ENCODE peak calls at places on chromosomes 16 and 17, in four cellular contexts. X, M, G and L are unnamed samples.

GRCh38 chr16:88380099-88380498 is 2.7 kb upstream of the ZNF469 start:
- DNase-seq in G (no peak), M (no peak), X (no peak), L (no peak)

GRCh38 chr17:59572301-59572924 is 7.0 kb downstream of the DHX40 start:
- DNase-seq in M (no peak), X (no peak), G (no peak), L (no peak)

GRCh38 chr17:58183514-58183913 is 9.0 kb upstream of the EPX start:
- DNase-seq in G (no peak), M (no peak), X (no peak), L (no peak)

GRCh38 chr16:54447606-54448440 is 161.2 kb upstream of the IRX3 start:
- DNase-seq in X (peak), G (no peak), M (no peak), L (peak)

GRCh38 chr16:1979271-1980025 is 1.8 kb downstream of the NOXO1 start:
- DNase-seq in M (no peak), X (no peak), G (no peak), L (peak)

GRCh38 chr16:90001761-90002503 is 17.3 kb downstream of the DBNDD1 start:
- DNase-seq in M (no peak), X (no peak), G (no peak), L (no peak)

GRCh38 chr17:48429638-48430586 is at the start of gene SKAP1:
- DNase-seq in M (no peak), G (no peak), X (no peak), L (no peak)

GRCh38 chr17:61517265-61517664 is 65.0 kb downstream of the TBX4 start:
- DNase-seq in M (no peak), G (no peak), X (no peak), L (no peak)

GRCh38 chr17:59893617-59894100 is 738 bp downstream of the RPS6KB1 start:
- DNase-seq in X (peak), G (no peak), M (no peak), L (no peak)

GRCh38 chr17:42255425-42255810 is 20.8 kb downstream of the STAT5B start:
- DNase-seq in X (no peak), M (no peak), G (no peak), L (no peak)

GRCh38 chr17:73782641-73783381 is 138.6 kb upstream of the SDK2 start:
- DNase-seq in M (no peak), X (no peak), G (peak), L (no peak)

GRCh38 chr17:38967290-38967738 is at the start of gene FBXO47:
- DNase-seq in G (no peak), X (peak), M (peak), L (peak)

GRCh38 chr16:78770353-78771091 is 671.1 kb downstream of the WWOX start:
- DNase-seq in M (no peak), X (peak), G (no peak), L (no peak)

GRCh38 chr16:15518412-15519351 is 84.3 kb downstream of the BMERB1 start:
- DNase-seq in G (no peak), X (peak), M (peak), L (no peak)

GRCh38 chr16:78002915-78003538 is 19.3 kb upstream of the CLEC3A start:
- DNase-seq in M (peak), X (peak), G (peak), L (peak)

GRCh38 chr16:86584071-86584685 is 5.8 kb downstream of the FOXL1 start:
- DNase-seq in G (no peak), M (no peak), X (no peak), L (no peak)

GRCh38 chr16:31404353-31405064 is 11.4 kb downstream of the ITGAD start:
- DNase-seq in X (peak), G (peak), M (no peak), L (no peak)

GRCh38 chr17:41176744-41177387 is 1.2 kb downstream of the KRTAP4-2 start:
- DNase-seq in G (no peak), X (no peak), M (no peak), L (no peak)

GRCh38 chr16:75343311-75343710 is 90.0 kb downstream of the CFDP1 start:
- DNase-seq in G (no peak), X (no peak), M (no peak), L (no peak)

GRCh38 chr17:78764871-78765270 is 17.2 kb downstream of the CYTH1 start:
- DNase-seq in M (no peak), X (no peak), G (no peak), L (no peak)
- H3K27ac ChIP-seq in M (no peak), X (no peak), G (no peak), L (no peak)

DNA sequence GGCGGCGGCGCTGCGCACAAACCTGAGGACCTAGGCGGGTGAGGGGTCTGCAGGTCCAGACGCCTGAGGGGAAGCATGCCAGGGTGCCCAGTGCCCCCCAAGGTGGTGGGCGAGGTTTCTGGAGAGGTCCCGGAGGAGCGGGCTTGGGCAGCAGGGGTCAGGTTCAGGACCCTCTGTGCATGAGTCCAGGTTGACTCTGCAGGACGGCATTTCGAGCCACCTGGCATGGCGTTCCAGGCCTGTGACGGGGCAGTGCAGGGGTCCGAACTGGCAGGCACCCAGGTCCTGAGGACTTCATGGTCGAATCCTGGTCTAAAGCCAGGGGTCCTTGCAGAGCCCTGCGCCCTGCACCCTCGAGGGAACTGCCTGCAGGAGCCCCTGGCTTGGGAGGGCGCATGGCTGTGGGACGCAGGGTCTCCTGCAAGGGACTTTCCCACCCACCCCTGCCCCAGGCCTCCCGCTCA is 3.5 kb downstream of the SLC16A3 start:
- DNase-seq in G (no peak), X (no peak), M (no peak), L (no peak)
- H3K27ac ChIP-seq in G (peak), X (peak), M (no peak), L (no peak)

GRCh38 chr17:50533185-50533584 is 650 bp downstream of the EPN3 start:
- DNase-seq in X (no peak), M (no peak), G (no peak), L (no peak)

GRCh38 chr17:50534222-50534978 is 1.9 kb downstream of the EPN3 start:
- DNase-seq in M (no peak), X (peak), G (peak), L (no peak)

GRCh38 chr17:50532452-50533024 is at the start of gene EPN3:
- DNase-seq in X (no peak), G (peak), M (no peak), L (no peak)

GRCh38 chr17:50534979-50535326 is 2.4 kb downstream of the EPN3 start:
- DNase-seq in M (no peak), G (no peak), X (no peak), L (no peak)

GRCh38 chr17:50533720-50534148 is 1.2 kb downstream of the EPN3 start:
- DNase-seq in M (no peak), G (no peak), X (no peak), L (no peak)
- H3K27ac ChIP-seq in M (no peak), G (peak), X (peak), L (peak)

GRCh38 chr17:76544123-76544915 is 4.5 kb downstream of the PRCD start:
- DNase-seq in G (no peak), M (no peak), X (no peak), L (no peak)

GRCh38 chr17:76541739-76542450 is 2.1 kb downstream of the PRCD start:
- DNase-seq in M (no peak), G (no peak), X (no peak), L (no peak)

GRCh38 chr17:76543482-76544122 is 3.8 kb downstream of the PRCD start:
- DNase-seq in X (no peak), G (no peak), M (no peak), L (no peak)

GRCh38 chr17:76542984-76543383 is 3.1 kb downstream of the PRCD start:
- DNase-seq in M (no peak), G (no peak), X (no peak), L (no peak)

GRCh38 chr17:76542566-76542971 is 2.7 kb downstream of the PRCD start:
- DNase-seq in G (no peak), M (no peak), X (no peak), L (no peak)
- H3K27ac ChIP-seq in G (no peak), M (no peak), X (peak), L (no peak)

DNA sequence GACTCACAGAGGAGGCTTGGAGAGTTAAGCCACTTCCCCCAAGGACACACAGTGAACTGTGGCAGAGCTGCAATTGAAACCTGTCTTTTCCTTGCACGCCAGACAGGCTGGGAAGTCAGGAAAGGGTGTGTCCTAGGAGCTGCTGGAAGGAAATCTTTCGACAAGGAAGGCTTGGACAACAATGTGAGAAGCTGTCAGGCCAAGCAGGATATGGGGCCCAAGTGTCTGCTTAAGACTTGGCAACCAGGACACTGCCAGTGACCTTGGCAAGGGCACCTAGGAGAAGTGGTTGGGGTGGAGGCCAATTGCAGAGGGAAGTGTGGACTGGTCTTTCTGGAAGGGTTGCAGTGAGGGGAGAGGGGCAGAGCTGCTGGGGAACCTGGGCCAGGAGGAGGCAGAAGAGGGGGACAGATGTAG is 2.1 kb upstream of the CAMKK1 start:
- DNase-seq in X (no peak), G (no peak), M (no peak), L (no peak)
- H3K27ac ChIP-seq in X (peak), G (no peak), M (no peak), L (no peak)

DNA sequence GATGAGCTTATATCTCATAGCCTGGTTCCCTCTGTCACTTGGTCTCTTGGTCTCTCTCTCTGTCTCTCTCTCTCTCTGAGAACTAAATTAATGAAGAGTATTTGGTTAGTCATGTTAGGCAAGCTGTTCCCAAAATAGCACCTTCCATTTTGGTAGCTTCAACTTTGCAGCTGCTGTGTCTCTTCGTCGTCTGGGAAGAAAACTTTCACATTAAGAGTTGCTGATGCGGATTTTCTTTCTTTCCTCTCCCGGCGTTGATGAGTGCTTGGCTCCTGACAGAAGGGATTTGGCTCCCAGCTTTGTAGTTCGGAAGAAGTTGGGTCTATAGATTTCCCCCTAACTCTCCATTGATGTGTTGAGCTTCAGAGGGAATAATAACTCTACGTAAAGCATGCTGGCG is at the start of gene RBFOX1:
- DNase-seq in X (no peak), G (no peak), M (no peak), L (no peak)
- H3K27ac ChIP-seq in X (no peak), G (no peak), M (no peak), L (no peak)

DNA sequence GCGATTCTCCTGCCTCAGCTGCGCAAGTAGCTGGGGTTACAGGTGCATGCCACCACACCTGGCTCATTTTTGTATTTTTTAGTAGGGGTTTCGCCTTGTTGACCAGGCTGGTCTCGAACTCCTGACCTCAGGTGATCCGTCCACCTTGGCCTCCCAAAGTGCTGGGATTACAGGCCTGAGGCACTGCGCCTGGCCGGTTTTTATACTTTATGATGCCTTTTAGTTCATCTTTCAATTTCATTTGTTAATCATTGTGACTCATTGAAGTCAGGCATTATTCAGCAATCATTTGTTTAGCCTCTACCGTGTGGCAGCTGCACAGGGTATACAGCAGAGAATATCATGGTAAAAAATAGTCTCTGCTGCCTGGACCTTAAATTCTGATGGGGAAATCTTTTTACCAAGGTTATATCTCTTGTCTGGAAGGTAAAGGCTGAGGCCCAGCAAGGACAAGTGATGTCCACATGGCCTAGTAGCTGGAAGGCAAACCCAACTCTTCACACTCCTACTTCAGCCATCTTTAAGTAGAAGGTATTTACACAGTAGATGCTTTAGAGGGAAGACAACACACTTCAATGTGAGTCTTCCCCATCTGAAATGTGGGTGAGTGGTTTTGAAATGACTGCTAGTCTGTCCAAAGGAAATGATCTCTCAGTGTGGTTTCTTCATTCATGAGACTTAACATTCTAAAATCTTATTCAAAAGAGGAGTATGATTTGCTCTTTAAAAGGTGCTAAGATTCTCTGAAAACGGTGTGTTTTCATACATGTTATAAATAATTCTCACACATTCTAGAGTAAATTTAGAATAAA is 2.4 kb downstream of the PRPSAP2 start:
- DNase-seq in G (no peak), M (no peak), X (no peak), L (no peak)
- H3K27ac ChIP-seq in G (no peak), M (peak), X (peak), L (peak)